ENCODE peak calls at places on chromosomes 5 and 9, in five cellular contexts. L is HT1080; J is hippocampal formation; G is NCI-H510A treated with DMSO at 0.1 percent for 48 hours; I is activated CD4-positive, alpha-beta T cell treated with anti-CD3 and anti-CD28 coated beads, Interleukin-2, amount 10 ng/mL, durations not matched to agents 7 days and 5 days. E is an unnamed sample.

GRCh38 chr9:27866741-27867140 is 293.5 kb upstream of the C9orf72 start:
- DNase-seq in L (no peak), J (no peak), G (no peak), I (no peak), E (no peak)

GRCh38 chr5:856531-857425 is 6.0 kb upstream of the ZDHHC11 start:
- DNase-seq in L (no peak), J (no peak), G (no peak), I (no peak), E (no peak)

GRCh38 chr5:69414885-69415583 is at the start of gene MARVELD2:
- DNase-seq in L (no peak), J (no peak), G (peak; percentile 76), I (peak; percentile 19), E (no peak)

GRCh38 chr9:12889402-12890106 is 114.7 kb downstream of the LURAP1L start:
- DNase-seq in L (no peak), J (no peak), G (no peak), I (no peak), E (no peak)

GRCh38 chr5:98529321-98529720 is 244.1 kb upstream of the RGMB start:
- DNase-seq in L (no peak), J (no peak), G (no peak), I (no peak), E (no peak)

GRCh38 chr5:172104021-172104420 is 84.0 kb downstream of the STK10 start:
- DNase-seq in L (no peak), J (no peak), G (no peak), I (no peak), E (no peak)

GRCh38 chr9:2286825-2287455 is 271.8 kb downstream of the SMARCA2 start:
- DNase-seq in L (no peak), J (no peak), G (no peak), I (no peak), E (no peak)

GRCh38 chr9:6068983-6069382 is 53.6 kb upstream of the RANBP6 start:
- DNase-seq in L (no peak), J (no peak), G (no peak), I (peak; percentile 54), E (no peak)

GRCh38 chr9:77731930-77732329 is 83.8 kb upstream of the GNA14 start:
- DNase-seq in L (no peak), J (no peak), G (peak; percentile 53), I (no peak), E (peak; percentile 37)

GRCh38 chr5:163105456-163105855 is 331.9 kb upstream of the CCNG1 start:
- DNase-seq in L (peak; percentile 66), J (no peak), G (no peak), I (no peak), E (no peak)

GRCh38 chr9:124437086-124437485 is 13.2 kb upstream of the ADGRD2 start:
- DNase-seq in L (no peak), J (no peak), G (no peak), I (no peak), E (no peak)

GRCh38 chr5:115767424-115767823 is 49.0 kb downstream of the CDO1 start:
- DNase-seq in L (no peak), J (no peak), G (no peak), I (no peak), E (no peak)

GRCh38 chr9:107862329-107862728 is 372.8 kb upstream of the KLF4 start:
- DNase-seq in L (no peak), J (no peak), G (no peak), I (no peak), E (no peak)

GRCh38 chr5:113163328-113163727 is 186.7 kb downstream of the DCP2 start:
- DNase-seq in L (peak; percentile 87), J (no peak), G (no peak), I (no peak), E (no peak)

GRCh38 chr9:76585487-76586459 is 126.8 kb downstream of the GCNT1 start:
- DNase-seq in L (no peak), J (no peak), G (no peak), I (no peak), E (no peak)

GRCh38 chr9:34049630-34050384 is 1.1 kb upstream of the UBAP2 start:
- DNase-seq in L (no peak), J (no peak), G (peak; percentile 26), I (no peak), E (no peak)

GRCh38 chr9:27109621-27110020 is 596 bp downstream of the TEK start:
- DNase-seq in L (no peak), J (no peak), G (peak; percentile 2), I (no peak), E (no peak)

GRCh38 chr5:73607228-73607627 is 18.8 kb upstream of the ARHGEF28 start:
- DNase-seq in L (no peak), J (no peak), G (no peak), I (no peak), E (no peak)

GRCh38 chr9:121802753-121803152 is 151.3 kb downstream of the DAB2IP start:
- DNase-seq in L (no peak), J (no peak), G (no peak), I (no peak), E (no peak)

GRCh38 chr9:14087576-14087975 is 226.4 kb downstream of the NFIB start:
- DNase-seq in L (no peak), J (no peak), G (no peak), I (no peak), E (no peak)

GRCh38 chr9:86821011-86821845 is 126.1 kb downstream of the GAS1 start:
- DNase-seq in L (no peak), J (no peak), G (no peak), I (no peak), E (no peak)

GRCh38 chr5:64229163-64229774 is 63.6 kb downstream of the RNF180 start:
- DNase-seq in L (peak; percentile 25), J (peak; percentile 44), G (peak; percentile 33), I (no peak), E (no peak)

GRCh38 chr9:122228906-122229837 is at the start of gene LHX6:
- DNase-seq in L (peak; percentile 36), J (no peak), G (no peak), I (no peak), E (no peak)

GRCh38 chr5:132663771-132664695 is 6.1 kb downstream of the IL13 start:
- DNase-seq in L (no peak), J (no peak), G (no peak), I (no peak), E (no peak)

GRCh38 chr9:16869961-16870605 is 387 bp downstream of the BNC2 start:
- DNase-seq in L (peak; percentile 16), J (no peak), G (no peak), I (no peak), E (no peak)

GRCh38 chr5:31638286-31638685 is 645 bp upstream of the PDZD2 start:
- DNase-seq in L (no peak), J (no peak), G (no peak), I (no peak), E (no peak)

GRCh38 chr5:153960269-153961215 is 78.2 kb downstream of the FAM114A2 start:
- DNase-seq in L (peak; percentile 36), J (no peak), G (no peak), I (no peak), E (no peak)

GRCh38 chr9:89799766-89800165 is 195.0 kb downstream of the GADD45G start:
- DNase-seq in L (no peak), J (no peak), G (no peak), I (no peak), E (no peak)

GRCh38 chr9:137211532-137211931 is 6.0 kb downstream of the NDOR1 start:
- DNase-seq in L (no peak), J (no peak), G (no peak), I (no peak), E (no peak)